ENCODE peak calls at places on chromosomes 3 and 15, in five cellular contexts. One of them, this sample, is unnamed.

GRCh38 chr3:51675201-51675611 is 4.2 kb downstream of the TEX264 start:
- DNase-seq in NCI-H1105: no peak
- DNase-seq in NCI-H460: no peak
- DNase-seq in NT2/D1: no peak
- DNase-seq in GDM1: no peak
- DNase-seq in this sample: no peak

GRCh38 chr3:122661633-122662032 is 19.0 kb upstream of the PARP14 start:
- DNase-seq in NCI-H1105: no peak
- DNase-seq in NCI-H460: no peak
- DNase-seq in NT2/D1: no peak
- DNase-seq in GDM1: no peak
- DNase-seq in this sample: no peak

GRCh38 chr3:113764698-113765097 is 17.9 kb downstream of the ATP6V1A start:
- DNase-seq in NCI-H1105: no peak
- DNase-seq in NCI-H460: no peak
- DNase-seq in NT2/D1: no peak
- DNase-seq in GDM1: no peak
- DNase-seq in this sample: no peak

GRCh38 chr3:59502806-59503205 is 453.0 kb upstream of the CFAP20DC start:
- DNase-seq in NCI-H1105: no peak
- DNase-seq in NCI-H460: no peak
- DNase-seq in NT2/D1: no peak
- DNase-seq in GDM1: no peak
- DNase-seq in this sample: no peak

GRCh38 chr3:179297971-179298725 is 24.7 kb upstream of the ZNF639 start:
- DNase-seq in NCI-H1105: no peak
- DNase-seq in NCI-H460: no peak
- DNase-seq in NT2/D1: no peak
- DNase-seq in GDM1: no peak
- DNase-seq in this sample: no peak

GRCh38 chr3:128720891-128721290 is 5.1 kb upstream of the RAB7A start:
- DNase-seq in NCI-H1105: no peak
- DNase-seq in NCI-H460: no peak
- DNase-seq in NT2/D1: no peak
- DNase-seq in GDM1: no peak
- DNase-seq in this sample: no peak

GRCh38 chr15:78418239-78418638 is 19.8 kb upstream of the IREB2 start:
- DNase-seq in NCI-H1105: no peak
- DNase-seq in NCI-H460: no peak
- DNase-seq in NT2/D1: no peak
- DNase-seq in GDM1: no peak
- DNase-seq in this sample: no peak

GRCh38 chr15:58420579-58421043 is 11.2 kb upstream of the LIPC start:
- DNase-seq in NCI-H1105: no peak
- DNase-seq in NCI-H460: no peak
- DNase-seq in NT2/D1: no peak
- DNase-seq in GDM1: no peak
- DNase-seq in this sample: no peak

GRCh38 chr3:172355836-172356235 is 92.4 kb downstream of the GHSR start:
- DNase-seq in NCI-H1105: peak; percentile 64
- DNase-seq in NCI-H460: no peak
- DNase-seq in NT2/D1: no peak
- DNase-seq in GDM1: no peak
- DNase-seq in this sample: no peak

GRCh38 chr3:130892759-130893239 is 1.1 kb upstream of the ATP2C1 start:
- DNase-seq in NCI-H1105: peak; percentile 89
- DNase-seq in NCI-H460: peak; percentile 68
- DNase-seq in NT2/D1: peak; percentile 63
- DNase-seq in GDM1: peak; percentile 60
- DNase-seq in this sample: peak; percentile 62

GRCh38 chr3:161927131-161927530 is 430.5 kb downstream of the OTOL1 start:
- DNase-seq in NCI-H1105: no peak
- DNase-seq in NCI-H460: no peak
- DNase-seq in NT2/D1: no peak
- DNase-seq in GDM1: no peak
- DNase-seq in this sample: no peak

GRCh38 chr15:97849183-97849582 is 111.3 kb upstream of the ARRDC4 start:
- DNase-seq in NCI-H1105: no peak
- DNase-seq in NCI-H460: no peak
- DNase-seq in NT2/D1: no peak
- DNase-seq in GDM1: no peak
- DNase-seq in this sample: no peak

GRCh38 chr15:39269352-39269751 is 311.5 kb upstream of the THBS1 start:
- DNase-seq in NCI-H1105: no peak
- DNase-seq in NCI-H460: no peak
- DNase-seq in NT2/D1: no peak
- DNase-seq in GDM1: no peak
- DNase-seq in this sample: no peak

GRCh38 chr3:125108833-125109540 is 53.2 kb upstream of the HEG1 start:
- DNase-seq in NCI-H1105: no peak
- DNase-seq in NCI-H460: no peak
- DNase-seq in NT2/D1: no peak
- DNase-seq in GDM1: no peak
- DNase-seq in this sample: no peak

GRCh38 chr3:188472331-188472730 is 318.4 kb downstream of the LPP start:
- DNase-seq in NCI-H1105: no peak
- DNase-seq in NCI-H460: no peak
- DNase-seq in NT2/D1: no peak
- DNase-seq in GDM1: no peak
- DNase-seq in this sample: no peak

GRCh38 chr3:18987862-18988447 is 160.4 kb upstream of the KCNH8 start:
- DNase-seq in NCI-H1105: peak; percentile 25
- DNase-seq in NCI-H460: no peak
- DNase-seq in NT2/D1: no peak
- DNase-seq in GDM1: no peak
- DNase-seq in this sample: no peak

GRCh38 chr15:64010719-64011118 is 35.6 kb downstream of the DAPK2 start:
- DNase-seq in NCI-H1105: no peak
- DNase-seq in NCI-H460: no peak
- DNase-seq in NT2/D1: no peak
- DNase-seq in GDM1: peak; percentile 74
- DNase-seq in this sample: no peak

GRCh38 chr3:49930922-49931321 is 1.3 kb upstream of the MON1A start:
- DNase-seq in NCI-H1105: no peak
- DNase-seq in NCI-H460: peak; percentile 19
- DNase-seq in NT2/D1: peak; percentile 63
- DNase-seq in GDM1: no peak
- DNase-seq in this sample: peak; percentile 81

GRCh38 chr3:170149016-170149415 is 32.5 kb downstream of the PHC3 start:
- DNase-seq in NCI-H1105: no peak
- DNase-seq in NCI-H460: no peak
- DNase-seq in NT2/D1: no peak
- DNase-seq in GDM1: no peak
- DNase-seq in this sample: no peak

GRCh38 chr15:87563840-87564239 is 692.7 kb downstream of the NTRK3 start:
- DNase-seq in NCI-H1105: no peak
- DNase-seq in NCI-H460: no peak
- DNase-seq in NT2/D1: no peak
- DNase-seq in GDM1: no peak
- DNase-seq in this sample: no peak

GRCh38 chr3:83523470-83524073 is 1435.2 kb upstream of the CADM2 start:
- DNase-seq in NCI-H1105: no peak
- DNase-seq in NCI-H460: peak; percentile 69
- DNase-seq in NT2/D1: peak; percentile 82
- DNase-seq in GDM1: peak; percentile 30
- DNase-seq in this sample: no peak

GRCh38 chr3:100927775-100928174 is 65.4 kb downstream of the ABI3BP start:
- DNase-seq in NCI-H1105: no peak
- DNase-seq in NCI-H460: no peak
- DNase-seq in NT2/D1: no peak
- DNase-seq in GDM1: no peak
- DNase-seq in this sample: no peak